ENCODE peak calls at places on chromosomes 2 and 18, in six cellular contexts. M is effector memory CD4-positive, alpha-beta T cell; H is fibroblast of lung; Y is IMR-90; Z is esophagus muscularis mucosa; A is sigmoid colon. W is an unnamed sample. For H3K4me1, the result is how much of the 10 kb centered on the place peaks cover.

GRCh38 chr2:98118161-98118560 is 31.2 kb downstream of the VWA3B start:
- DNase-seq in Z (no peak), H (no peak), Y (peak), M (no peak), A (no peak), W (no peak)

GRCh38 chr2:207180741-207181140 is 15.0 kb upstream of the KLF7 start:
- DNase-seq in H (peak), M (no peak), Z (no peak), A (no peak), Y (peak), W (no peak)

GRCh38 chr18:20971886-20972267 is 139.7 kb downstream of the ROCK1 start:
- DNase-seq in H (peak), Y (peak), M (no peak), A (no peak), Z (no peak), W (no peak)

GRCh38 chr18:3599235-3599634 is 149.3 kb downstream of the TGIF1 start:
- DNase-seq in Z (no peak), A (no peak), M (no peak), H (no peak), Y (no peak), W (no peak)

GRCh38 chr18:48915621-48916425 is 34.9 kb downstream of the SMAD7 start:
- DNase-seq in Z (no peak), H (no peak), A (peak), M (no peak), Y (peak), W (no peak)

GRCh38 chr2:231684314-231685223 is 23.8 kb upstream of the PTMA start:
- DNase-seq in A (peak), H (no peak), M (no peak), Y (no peak), Z (no peak), W (no peak)

GRCh38 chr2:190184460-190184859 is 121.9 kb upstream of the MSTN start:
- DNase-seq in M (no peak), Z (no peak), Y (no peak), A (no peak), H (no peak), W (no peak)

GRCh38 chr2:36949845-36950244 is 16.5 kb downstream of the STRN start:
- DNase-seq in H (no peak), Z (no peak), M (no peak), Y (no peak), A (no peak), W (no peak)

GRCh38 chr2:85852979-85853498 is 35.8 kb downstream of the ST3GAL5 start:
- DNase-seq in A (no peak), Y (no peak), M (peak), Z (peak), H (no peak), W (no peak)

GRCh38 chr2:221549143-221549542 is 23.0 kb downstream of the EPHA4 start:
- DNase-seq in H (peak), Y (peak), M (no peak), Z (no peak), A (no peak), W (no peak)

GRCh38 chr2:45986509-45986908 is 310.7 kb upstream of the EPAS1 start:
- DNase-seq in M (no peak), Y (no peak), A (no peak), Z (peak), H (no peak), W (no peak)

GRCh38 chr18:13501896-13502295 is 224.5 kb downstream of the FAM210A start:
- DNase-seq in Z (no peak), M (no peak), Y (no peak), A (peak), H (no peak), W (no peak)

GRCh38 chr2:221818569-221818968 is 246.5 kb upstream of the EPHA4 start:
- DNase-seq in A (no peak), Z (peak), Y (no peak), M (no peak), H (no peak), W (no peak)

GRCh38 chr18:35407871-35408481 is 30.8 kb upstream of the ZNF396 start:
- DNase-seq in M (peak), A (no peak), H (peak), Z (no peak), Y (peak), W (peak)

GRCh38 chr2:42568431-42569115 is at the start of gene MTA3:
- DNase-seq in Z (no peak), H (peak), Y (no peak), M (peak), A (peak), W (no peak)

GRCh38 chr2:241063587-241063986 is 38.5 kb downstream of the MTERF4 start:
- DNase-seq in M (no peak), Y (no peak), Z (no peak), A (no peak), H (no peak), W (no peak)

GRCh38 chr2:231688616-231689508 is 19.5 kb upstream of the PTMA start:
- DNase-seq in Y (no peak), H (no peak), A (no peak), Z (no peak), M (no peak), W (no peak)

GRCh38 chr2:88350641-88351601 is 101.6 kb downstream of the FOXI3 start:
- DNase-seq in A (peak), H (peak), M (peak), Z (no peak), Y (peak), W (no peak)

GRCh38 chr2:28951910-28952805 is 28.9 kb upstream of the TOGARAM2 start:
- DNase-seq in A (peak), Y (peak), H (peak), M (no peak), Z (no peak), W (no peak)

GRCh38 chr2:85704800-85705679 is 10.9 kb downstream of the GNLY start:
- DNase-seq in Y (no peak), A (no peak), Z (no peak), H (peak), M (no peak), W (no peak)

GRCh38 chr2:134142903-134143302 is 111.0 kb upstream of the MGAT5 start:
- DNase-seq in Y (peak), A (no peak), H (no peak), Z (no peak), M (no peak), W (no peak)
- H3K4me1 ChIP-seq in Y (under half), A (under half), H (under half), Z (under half), M (under half), W (under half)

GRCh38 chr2:64910972-64911433 is 78.2 kb upstream of the SLC1A4 start:
- DNase-seq in A (no peak), M (no peak), Y (no peak), Z (no peak), H (no peak), W (no peak)

GRCh38 chr2:64914247-64914646 is 75.0 kb upstream of the SLC1A4 start:
- DNase-seq in H (no peak), M (no peak), A (no peak), Z (no peak), Y (no peak), W (no peak)

GRCh38 chr2:64915510-64915900 is 73.7 kb upstream of the SLC1A4 start:
- DNase-seq in H (no peak), M (no peak), Y (no peak), A (no peak), Z (no peak), W (no peak)

GRCh38 chr2:64914735-64915509 is 74.3 kb upstream of the SLC1A4 start:
- DNase-seq in Y (peak), H (peak), A (peak), Z (no peak), M (no peak), W (no peak)

DNA sequence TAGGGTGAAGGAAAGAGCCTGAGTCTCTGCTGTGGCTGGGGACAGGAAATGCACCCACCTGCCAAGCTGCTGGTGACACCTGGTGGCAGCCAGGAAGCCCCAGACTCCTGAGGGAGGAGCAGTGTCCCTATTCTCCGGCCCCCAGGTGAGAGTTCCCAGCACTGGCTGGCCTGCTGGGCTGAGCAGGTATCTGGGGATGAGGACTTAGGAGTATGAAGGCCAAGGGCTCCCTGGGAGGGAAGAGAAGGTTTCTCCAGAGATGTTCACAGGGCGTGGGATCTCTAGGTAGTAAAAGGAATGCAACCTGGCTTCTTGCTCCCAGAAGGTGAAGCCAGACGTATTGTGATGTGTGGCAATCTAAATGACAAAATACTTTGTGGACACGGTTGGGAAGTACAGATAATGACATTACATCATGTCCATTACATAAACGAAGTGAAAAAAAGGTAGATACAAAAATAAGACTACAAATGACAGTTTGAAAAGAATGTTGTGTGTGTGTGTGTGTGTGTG is 75.8 kb upstream of the SLC1A4 start:
- DNase-seq in A (no peak), Y (no peak), Z (no peak), M (no peak), H (no peak), W (no peak)
- H3K4me1 ChIP-seq in A (under half), Y (under half), Z (under half), M (under half), H (under half), W (under half)

GRCh38 chr2:8524823-8525222 is 157.0 kb upstream of the ID2 start:
- DNase-seq in Z (no peak), A (no peak), M (no peak), H (no peak), Y (no peak), W (no peak)

GRCh38 chr2:8522682-8523081 is 159.2 kb upstream of the ID2 start:
- DNase-seq in Y (no peak), H (no peak), A (no peak), Z (no peak), M (no peak), W (no peak)

GRCh38 chr2:8525236-8525581 is 156.6 kb upstream of the ID2 start:
- DNase-seq in M (no peak), A (no peak), Y (no peak), Z (no peak), H (no peak), W (no peak)

GRCh38 chr2:8525582-8526402 is 156.1 kb upstream of the ID2 start:
- DNase-seq in M (no peak), Z (no peak), A (peak), Y (peak), H (peak), W (no peak)

GRCh38 chr2:8524388-8524787 is 157.5 kb upstream of the ID2 start:
- DNase-seq in Z (no peak), M (no peak), Y (no peak), A (no peak), H (no peak), W (no peak)
- H3K4me1 ChIP-seq in Z (under half), M (under half), Y (under half), A (under half), H (under half), W (under half)

DNA sequence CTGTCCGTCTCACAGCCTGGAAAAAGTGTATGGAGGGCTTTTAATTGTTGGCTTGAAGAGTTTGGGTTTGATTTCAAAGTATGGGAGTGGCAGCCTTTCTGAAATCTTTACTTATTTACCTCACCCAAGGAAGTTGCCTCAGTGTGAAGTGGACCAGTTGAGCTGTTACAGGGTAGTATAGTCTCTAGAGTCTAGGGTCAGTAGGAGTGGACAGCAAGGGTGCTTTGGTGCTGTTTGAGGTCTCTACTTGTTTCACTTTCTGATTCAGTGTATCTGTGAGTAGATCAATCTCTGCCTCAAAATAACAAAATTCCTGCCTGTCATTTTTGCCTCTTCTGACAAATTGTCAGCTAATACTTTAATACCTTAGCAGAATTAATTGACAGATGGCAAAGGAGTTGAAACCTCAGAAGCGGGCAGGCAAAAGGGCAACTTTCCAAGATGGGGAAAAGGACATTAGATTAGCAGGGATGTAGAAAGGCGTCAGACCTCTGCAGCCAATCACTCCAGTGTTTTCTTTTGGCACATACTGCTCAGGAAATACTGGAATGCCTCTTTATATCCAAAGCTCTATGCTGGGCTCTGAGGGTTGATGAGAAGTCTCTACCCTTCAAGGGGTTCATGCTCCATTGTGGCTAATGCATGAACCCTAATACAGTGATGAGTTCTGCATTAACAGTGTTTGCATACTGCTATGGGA is 5.9 kb downstream of the RIOK3 start:
- DNase-seq in H (no peak), Y (no peak), A (no peak), Z (no peak), M (no peak), W (no peak)
- H3K4me1 ChIP-seq in H (under half), Y (under half), A (half or more), Z (half or more), M (under half), W (half or more)

GRCh38 chr2:68222287-68222686 is 30.0 kb downstream of the PPP3R1 start:
- DNase-seq in A (no peak), Y (no peak), H (no peak), Z (no peak), M (no peak), W (no peak)
- H3K4me1 ChIP-seq in A (half or more), Y (under half), H (under half), Z (half or more), M (under half), W (half or more)

GRCh38 chr2:38655441-38655840 is 10.5 kb upstream of the GALM start:
- DNase-seq in A (no peak), Z (no peak), Y (no peak), H (no peak), M (no peak), W (no peak)
- H3K4me1 ChIP-seq in A (under half), Z (under half), Y (under half), H (under half), M (under half), W (under half)

W was measured in thoracic aorta.